ENCODE peak calls at places on chromosomes 12 and 14, in seven cellular contexts. G, M, L, R, S, A and C are unnamed samples.
A peak's percentile ranks its signal among the peaks of the same experiment; 100 is the strongest.

GRCh38 chr14:91127411-91127810 is 13.5 kb downstream of the DGLUCY start:
- DNase-seq in R (no peak), S (peak; percentile 79), G (no peak), M (peak; percentile 99), L (no peak), A (no peak), C (peak; percentile 80)

GRCh38 chr12:2291182-2291832 is 238.5 kb downstream of the CACNA1C start:
- DNase-seq in S (no peak), M (no peak), A (peak; percentile 80), R (no peak), L (peak; percentile 92), G (peak; percentile 49), C (no peak)

GRCh38 chr12:12508612-12509011 is 54.1 kb downstream of the DUSP16 start:
- DNase-seq in M (no peak), R (no peak), A (no peak), G (peak; percentile 69), S (no peak), L (no peak), C (no peak)

GRCh38 chr12:57455374-57456144 is 452 bp downstream of the INHBE start:
- DNase-seq in S (no peak), M (no peak), G (no peak), R (no peak), A (no peak), L (no peak), C (no peak)

GRCh38 chr12:19752712-19753111 is 313.4 kb downstream of the AEBP2 start:
- DNase-seq in A (no peak), L (no peak), R (no peak), G (peak; percentile 20), M (no peak), S (no peak), C (no peak)

GRCh38 chr14:54730156-54730961 is 163.4 kb downstream of the SAMD4A start:
- DNase-seq in A (no peak), M (no peak), G (peak; percentile 73), L (no peak), S (no peak), R (peak; percentile 33), C (no peak)

GRCh38 chr14:25887251-25887908 is 710.5 kb downstream of the NOVA1 start:
- DNase-seq in L (no peak), G (peak; percentile 65), A (no peak), M (no peak), R (no peak), S (no peak), C (peak; percentile 18)

GRCh38 chr12:112381421-112381897 is 772 bp downstream of the HECTD4 start:
- DNase-seq in M (no peak), R (no peak), S (no peak), L (peak; percentile 83), G (peak; percentile 49), A (no peak), C (no peak)

GRCh38 chr12:49636979-49637378 is 13.6 kb downstream of the PRPF40B start:
- DNase-seq in M (no peak), S (no peak), L (peak; percentile 92), G (peak; percentile 79), A (peak; percentile 81), R (peak; percentile 75), C (no peak)

GRCh38 chr14:22565391-22565945 is 23.6 kb downstream of the DAD1 start:
- DNase-seq in M (no peak), L (no peak), A (no peak), R (no peak), S (no peak), G (no peak), C (no peak)

GRCh38 chr14:22564463-22564862 is 24.6 kb downstream of the DAD1 start:
- DNase-seq in A (no peak), L (no peak), M (no peak), G (no peak), S (no peak), R (no peak), C (no peak)

GRCh38 chr14:22561661-22562579 is 27.1 kb downstream of the DAD1 start:
- DNase-seq in L (no peak), R (no peak), S (peak; percentile 70), G (no peak), M (no peak), A (no peak), C (no peak)

GRCh38 chr14:22561366-22561660 is 27.7 kb downstream of the DAD1 start:
- DNase-seq in M (no peak), A (no peak), G (no peak), R (no peak), S (no peak), L (no peak), C (no peak)

GRCh38 chr14:22563987-22564386 is 25.0 kb downstream of the DAD1 start:
- DNase-seq in A (no peak), R (no peak), S (no peak), G (no peak), M (no peak), L (no peak), C (no peak)
- H3K27ac ChIP-seq in A (no peak overlapping the region), R (peak overlapping the region; percentile 64), S (peak overlapping the region; percentile 25), G (no peak overlapping the region), M (no peak overlapping the region), L (no peak overlapping the region), C (peak overlapping the region; percentile 32)

GRCh38 chr12:15886372-15887042 is 4.3 kb downstream of the STRAP start:
- DNase-seq in S (no peak), M (no peak), L (no peak), R (no peak), G (no peak), A (no peak), C (no peak)

GRCh38 chr12:15880721-15881120 is 1.5 kb upstream of the STRAP start:
- DNase-seq in L (no peak), A (no peak), R (no peak), M (no peak), S (no peak), G (peak; percentile 34), C (no peak)

GRCh38 chr12:15882055-15882971 is at the start of gene STRAP:
- DNase-seq in A (peak; percentile 89), M (peak; percentile 96), G (peak; percentile 98), R (peak; percentile 97), S (peak; percentile 97), L (peak; percentile 100), C (peak; percentile 84)

GRCh38 chr12:15887043-15887817 is 5.0 kb downstream of the STRAP start:
- DNase-seq in G (no peak), M (no peak), A (no peak), L (no peak), R (no peak), S (no peak), C (no peak)

DNA sequence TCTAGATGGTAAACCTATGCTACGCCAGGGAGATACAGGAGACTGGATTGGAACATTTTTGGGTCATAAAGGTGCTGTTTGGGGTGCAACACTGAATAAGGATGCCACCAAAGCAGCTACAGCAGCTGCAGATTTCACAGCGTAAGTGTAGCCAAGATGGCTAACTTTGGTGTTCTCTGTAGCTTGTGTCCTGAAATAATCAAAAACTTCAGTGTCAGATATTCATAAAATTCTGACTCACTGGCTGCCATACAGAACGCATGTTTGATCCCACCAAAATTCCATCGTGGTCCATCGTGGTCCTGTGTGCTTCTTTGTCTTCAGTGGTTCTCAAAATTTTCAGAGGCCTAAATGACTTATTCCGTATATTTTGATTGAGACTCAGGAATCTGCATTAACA is 1.3 kb downstream of the STRAP start:
- DNase-seq in R (no peak), L (no peak), A (no peak), S (no peak), M (no peak), G (peak; percentile 65), C (no peak)
- H3K27ac ChIP-seq in R (peak overlapping the region; percentile 97), L (no peak overlapping the region), A (peak overlapping the region; percentile 89), S (peak overlapping the region; percentile 35), M (no peak overlapping the region), G (peak overlapping the region; percentile 99), C (no peak overlapping the region)

GRCh38 chr12:51886021-51886710 is 1.7 kb upstream of the ANKRD33 start:
- DNase-seq in M (no peak), S (peak; percentile 69), R (peak; percentile 88), G (peak; percentile 97), L (peak; percentile 69), A (peak; percentile 55), C (no peak)

GRCh38 chr12:51883998-51884675 is 3.8 kb upstream of the ANKRD33 start:
- DNase-seq in L (no peak), G (no peak), M (no peak), A (no peak), R (no peak), S (no peak), C (no peak)

GRCh38 chr12:51888316-51889215 is 663 bp downstream of the ANKRD33 start:
- DNase-seq in G (no peak), L (no peak), S (no peak), M (no peak), R (no peak), A (no peak), C (no peak)

GRCh38 chr12:51887476-51888315 is at the start of gene ANKRD33:
- DNase-seq in A (no peak), M (no peak), L (peak; percentile 98), G (peak; percentile 35), R (no peak), S (no peak), C (no peak)

GRCh38 chr12:51884676-51885229 is 3.1 kb upstream of the ANKRD33 start:
- DNase-seq in G (peak; percentile 42), S (no peak), L (peak; percentile 79), M (no peak), A (peak; percentile 50), R (no peak), C (peak; percentile 26)
- H3K27ac ChIP-seq in G (no peak overlapping the region), S (no peak overlapping the region), L (no peak overlapping the region), M (peak overlapping the region; percentile 87), A (no peak overlapping the region), R (peak overlapping the region; percentile 73), C (peak overlapping the region; percentile 24)

GRCh38 chr12:751828-752672 is at the start of gene WNK1:
- DNase-seq in A (peak; percentile 99), G (peak; percentile 100), S (peak; percentile 97), L (peak; percentile 100), R (peak; percentile 98), M (peak; percentile 98), C (peak; percentile 95)

GRCh38 chr12:752673-753400 is 458 bp downstream of the WNK1 start:
- DNase-seq in S (peak; percentile 54), G (peak; percentile 79), R (no peak), A (no peak), L (peak; percentile 87), M (no peak), C (no peak)

GRCh38 chr12:753401-754237 is 1.2 kb downstream of the WNK1 start:
- DNase-seq in L (peak; percentile 85), G (peak; percentile 67), S (peak; percentile 54), R (peak; percentile 27), A (no peak), M (peak; percentile 59), C (no peak)

GRCh38 chr12:754238-754816 is 1.9 kb downstream of the WNK1 start:
- DNase-seq in M (no peak), L (no peak), G (peak; percentile 52), A (no peak), R (no peak), S (no peak), C (no peak)

DNA sequence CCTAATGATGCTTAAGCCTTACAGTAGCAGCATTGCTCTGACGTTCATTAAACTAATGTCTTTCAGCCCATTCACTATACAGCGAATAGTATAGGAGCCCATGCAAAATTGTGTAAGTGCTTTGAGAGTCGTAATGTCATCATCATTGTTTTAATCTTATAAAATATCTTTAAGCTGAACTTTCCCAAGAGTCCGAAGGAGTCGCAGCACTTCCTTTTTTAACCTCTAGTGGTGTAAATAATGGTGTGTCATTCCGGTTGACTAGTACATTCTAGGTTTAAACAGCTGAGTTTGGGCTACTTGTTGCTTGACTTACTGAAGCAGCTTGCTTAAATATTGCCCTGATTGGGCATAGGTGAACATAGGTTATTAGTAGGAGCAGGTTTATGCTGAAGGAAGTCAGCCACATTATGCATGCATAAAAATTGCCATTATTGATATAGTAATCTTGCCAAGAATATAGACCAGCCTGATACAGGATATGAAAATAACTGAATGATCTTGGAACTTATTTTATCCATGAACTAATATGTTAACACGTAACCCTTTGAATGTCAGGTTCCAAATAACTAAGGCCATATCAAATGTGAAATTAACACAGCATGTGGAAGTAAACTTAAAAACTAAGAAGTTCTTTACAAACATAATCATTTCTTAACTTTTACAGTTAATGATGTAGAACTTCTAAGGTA is 2.6 kb downstream of the WNK1 start:
- DNase-seq in L (no peak), A (peak; percentile 84), G (peak; percentile 93), M (no peak), S (no peak), R (no peak), C (no peak)
- H3K27ac ChIP-seq in L (no peak overlapping the region), A (peak overlapping the region; percentile 6), G (peak overlapping the region; percentile 83), M (peak overlapping the region; percentile 43), S (peak overlapping the region; percentile 92), R (peak overlapping the region; percentile 99), C (peak overlapping the region; percentile 88)